ENCODE peak calls at places on chromosomes 3 and 15, in four cellular contexts. C is PC-3, T is MM.1S, S is HCT116. Y is an unnamed sample.

GRCh38 chr3:186534113-186534669 is 10.0 kb downstream of the CRYGS start:
- DNase-seq in C (no peak), T (no peak), S (no peak), Y (no peak)

GRCh38 chr3:61574854-61575253 is 13.5 kb downstream of the PTPRG start:
- DNase-seq in C (no peak), T (no peak), S (no peak), Y (peak; percentile 61)

GRCh38 chr3:82194870-82195269 is 433.4 kb upstream of the GBE1 start:
- DNase-seq in C (peak; percentile 29), T (no peak), S (no peak), Y (no peak)

GRCh38 chr15:58309993-58310928 is 121.5 kb upstream of the LIPC start:
- DNase-seq in C (no peak), T (no peak), S (no peak), Y (no peak)

GRCh38 chr3:30233924-30234666 is 372.3 kb upstream of the TGFBR2 start:
- DNase-seq in C (peak; percentile 10), T (no peak), S (no peak), Y (no peak)

GRCh38 chr15:78811124-78811824 is at the start of gene ADAMTS7:
- DNase-seq in C (peak; percentile 66), T (peak; percentile 73), S (peak; percentile 46), Y (peak; percentile 87)

GRCh38 chr3:147113293-147114045 is 292.9 kb downstream of the ZIC4 start:
- DNase-seq in C (peak; percentile 59), T (peak; percentile 79), S (no peak), Y (peak; percentile 87)

GRCh38 chr3:125054436-125055164 is 1.2 kb downstream of the HEG1 start:
- DNase-seq in C (peak; percentile 38), T (peak; percentile 67), S (no peak), Y (peak; percentile 76)

GRCh38 chr3:120469440-120470415 is 18.9 kb upstream of the FSTL1 start:
- DNase-seq in C (peak; percentile 99), T (no peak), S (peak; percentile 68), Y (peak; percentile 49)

GRCh38 chr3:99586680-99587079 is 51.7 kb upstream of the COL8A1 start:
- DNase-seq in C (no peak), T (no peak), S (no peak), Y (peak; percentile 61)

GRCh38 chr3:69605849-69606248 is 133.4 kb upstream of the MITF start:
- DNase-seq in C (no peak), T (no peak), S (no peak), Y (no peak)

GRCh38 chr15:78448441-78449219 is 10.6 kb downstream of the IREB2 start:
- DNase-seq in C (no peak), T (no peak), S (no peak), Y (no peak)

GRCh38 chr15:69394556-69395282 is 19.4 kb upstream of the KIF23 start:
- DNase-seq in C (peak; percentile 78), T (peak; percentile 71), S (peak; percentile 16), Y (peak; percentile 82)

GRCh38 chr3:170429050-170429449 is 10.4 kb downstream of the CLDN11 start:
- DNase-seq in C (no peak), T (peak; percentile 92), S (peak; percentile 12), Y (peak; percentile 48)

GRCh38 chr3:16825617-16826204 is 59.0 kb upstream of the PLCL2 start:
- DNase-seq in C (no peak), T (no peak), S (no peak), Y (no peak)

DNA sequence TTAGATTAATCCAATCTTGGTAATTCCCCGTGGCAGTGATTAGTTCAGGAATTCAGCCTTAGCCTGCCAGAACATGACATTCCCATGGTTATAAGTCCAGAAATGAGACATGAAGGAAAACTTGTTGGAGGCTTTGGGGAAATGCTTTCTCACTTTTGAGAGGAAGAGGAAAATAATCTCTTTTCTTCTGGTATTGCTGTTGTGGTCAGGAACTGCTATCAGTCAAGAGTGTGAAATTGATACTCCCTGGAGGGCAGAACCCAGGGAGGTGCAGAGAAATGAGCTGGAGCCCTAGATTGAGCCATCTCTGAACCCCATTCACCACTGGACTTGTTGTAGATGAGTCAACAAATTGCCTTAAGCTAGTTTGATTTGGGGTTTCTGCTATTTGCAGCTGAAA is 38.6 kb upstream of the APH1B start:
- DNase-seq in C (peak; percentile 6), T (peak; percentile 26), S (no peak), Y (peak; percentile 83)
- H3K9ac ChIP-seq in C (no peak overlapping the region), T (no peak overlapping the region), S (no peak overlapping the region), Y (no peak overlapping the region)

GRCh38 chr15:85029221-85029620 is 47.6 kb downstream of the PDE8A start:
- DNase-seq in C (no peak), T (no peak), S (no peak), Y (no peak)

GRCh38 chr15:85031944-85032587 is 50.4 kb downstream of the PDE8A start:
- DNase-seq in C (no peak), T (no peak), S (no peak), Y (no peak)

GRCh38 chr15:85028416-85028815 is 46.8 kb downstream of the PDE8A start:
- DNase-seq in C (no peak), T (no peak), S (no peak), Y (no peak)

GRCh38 chr15:85031086-85031943 is 49.7 kb downstream of the PDE8A start:
- DNase-seq in C (no peak), T (no peak), S (no peak), Y (no peak)

DNA sequence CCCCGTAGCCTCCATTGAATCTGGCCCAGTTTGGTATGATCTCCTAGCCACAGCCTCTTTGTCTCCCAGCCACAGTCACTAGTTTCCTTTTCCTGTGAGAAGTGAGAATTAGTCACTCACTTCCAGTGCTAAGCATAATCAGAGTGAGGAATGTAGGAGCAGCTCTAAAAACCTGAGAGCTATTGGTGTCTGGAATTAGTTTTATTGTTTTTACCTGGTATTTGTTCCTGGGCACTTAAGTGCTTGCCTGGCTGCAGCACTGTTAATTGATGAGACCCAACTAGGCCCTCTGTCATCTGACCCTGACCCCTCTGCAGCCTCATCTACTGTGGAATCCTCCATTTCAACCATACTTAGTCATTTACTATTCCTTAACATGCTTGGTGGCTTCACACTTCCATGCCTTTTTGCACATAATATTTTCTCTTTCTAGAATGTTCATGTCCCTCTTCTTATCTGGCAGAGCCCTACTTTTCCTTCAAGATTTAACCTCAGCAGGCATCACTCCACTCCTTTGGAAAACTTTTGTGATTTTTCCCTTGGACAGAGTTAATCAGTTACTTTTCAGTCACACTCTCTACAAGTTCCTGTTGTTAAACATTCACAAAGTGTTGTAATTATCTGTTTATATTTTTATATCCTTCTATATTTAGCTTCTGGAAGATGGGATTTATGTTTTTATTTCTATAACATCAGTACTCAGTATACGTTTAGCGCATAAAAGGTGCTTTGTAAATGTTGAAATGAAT is 48.8 kb downstream of the PDE8A start:
- DNase-seq in C (peak; percentile 19), T (no peak), S (no peak), Y (peak; percentile 77)
- TF ChIP-seq EZH2phosphoT487 in C (no peak), T (no peak), S (no peak), Y (no peak)

GRCh38 chr3:194396897-194397756 is 1.9 kb downstream of the GP5 start:
- DNase-seq in C (no peak), T (no peak), S (no peak), Y (no peak)

GRCh38 chr3:194397757-194398312 is 1.2 kb downstream of the GP5 start:
- DNase-seq in C (no peak), T (no peak), S (no peak), Y (no peak)

GRCh38 chr3:194396561-194396896 is 2.5 kb downstream of the GP5 start:
- DNase-seq in C (no peak), T (no peak), S (no peak), Y (peak; percentile 34)

GRCh38 chr3:194395201-194395600 is 3.9 kb downstream of the GP5 start:
- DNase-seq in C (peak; percentile 14), T (no peak), S (no peak), Y (no peak)

DNA sequence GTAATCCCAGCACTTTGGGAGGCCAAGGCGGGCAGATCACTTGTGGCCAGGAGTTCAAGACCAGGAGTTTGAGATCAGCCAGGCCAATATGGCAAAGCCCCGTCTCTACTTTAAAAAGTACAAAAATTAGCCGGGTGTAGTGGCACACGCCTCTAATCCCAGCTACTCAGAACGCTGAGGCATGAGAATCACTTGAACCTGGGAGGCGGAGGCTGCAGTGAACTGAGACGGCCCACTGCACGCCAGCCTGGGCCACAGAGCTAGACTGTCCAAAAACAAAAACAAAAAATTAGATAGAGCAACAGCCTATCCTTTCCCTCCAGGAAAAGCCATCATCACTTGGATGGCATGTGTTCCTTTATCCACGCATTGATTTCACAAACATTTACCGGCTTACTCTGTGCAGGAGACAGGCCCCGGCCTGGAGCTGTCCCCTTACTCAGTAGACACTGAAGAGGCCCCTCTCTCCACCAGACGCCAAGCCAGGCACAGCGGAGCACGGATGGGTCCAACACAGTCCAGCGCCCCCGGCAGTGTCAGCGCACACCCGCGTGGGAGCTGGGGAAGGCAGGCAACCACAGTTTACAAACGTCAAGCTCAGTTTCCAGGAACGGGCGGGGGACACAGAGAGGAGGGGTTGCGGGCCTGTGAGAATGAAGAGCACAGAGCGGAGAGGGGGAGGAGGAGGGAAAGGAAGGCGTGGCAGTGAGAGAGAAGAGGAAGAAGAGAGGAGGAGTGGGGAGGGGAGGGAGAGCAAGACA is 3.1 kb downstream of the GP5 start:
- DNase-seq in C (no peak), T (no peak), S (no peak), Y (peak; percentile 45)
- H3K4me3 ChIP-seq in C (no peak overlapping the region), T (no peak overlapping the region), S (no peak overlapping the region), Y (peak overlapping the region; percentile 23)

GRCh38 chr3:72100062-72100511 is 315.1 kb upstream of the PROK2 start:
- DNase-seq in C (no peak), T (no peak), S (no peak), Y (no peak)
- H3K9ac ChIP-seq in C (no peak overlapping the region), T (peak overlapping the region; percentile 40), S (no peak overlapping the region), Y (peak overlapping the region; percentile 69)

DNA sequence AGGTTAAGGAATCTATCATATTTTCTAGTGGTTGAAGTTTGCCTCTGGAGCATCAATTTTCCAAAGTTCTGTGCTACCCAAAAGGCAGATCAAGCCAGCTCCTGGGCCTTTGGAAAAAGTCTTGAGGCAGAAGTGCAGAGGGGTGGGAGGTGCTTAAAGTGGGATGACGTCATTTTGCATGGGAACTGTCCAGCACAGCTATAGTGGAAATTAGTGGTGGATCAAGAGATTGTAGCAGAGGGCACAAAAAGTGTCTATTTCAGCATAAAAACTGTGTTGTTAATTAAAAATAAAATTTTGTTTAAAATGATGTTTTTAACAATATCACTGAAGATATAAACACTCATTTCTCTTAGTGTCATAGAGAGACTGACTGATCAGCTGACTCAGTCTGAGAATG is 221.9 kb downstream of the LRRN1 start:
- DNase-seq in C (no peak), T (no peak), S (no peak), Y (no peak)
- TF ChIP-seq EZH2phosphoT487 in C (no peak), T (no peak), S (no peak), Y (no peak)

GRCh38 chr3:12541625-12542024 is 3.7 kb downstream of the MKRN2OS start:
- DNase-seq in C (no peak), T (no peak), S (no peak), Y (no peak)

GRCh38 chr3:12544652-12545472 is 437 bp downstream of the MKRN2OS start:
- DNase-seq in C (peak; percentile 31), T (no peak), S (no peak), Y (no peak)

GRCh38 chr3:12549971-12550760 is 4.9 kb upstream of the MKRN2OS start:
- DNase-seq in C (no peak), T (no peak), S (no peak), Y (no peak)

GRCh38 chr3:12545473-12545791 is at the start of gene MKRN2OS:
- DNase-seq in C (peak; percentile 98), T (no peak), S (peak; percentile 29), Y (no peak)
- H3K4me3 ChIP-seq in C (peak within 1 kb of the TSS; percentile 74), T (no peak within 1 kb of the TSS), S (peak within 1 kb of the TSS; percentile 33), Y (no peak within 1 kb of the TSS)

Y was measured in GM23248.